ENCODE peak calls at places on chromosomes 3 and 15, in four cellular contexts. One of them, this sample, is unnamed. For H3K27me3, the result is how much of the 10 kb centered on the place peaks cover.

GRCh38 chr3:104323226-104323625 is 1043.5 kb upstream of the ALCAM start:
- DNase-seq in mesenchymal stem cell: no peak
- DNase-seq in IMR-90: no peak
- DNase-seq in H9: no peak
- DNase-seq in this sample: no peak

GRCh38 chr15:33064878-33065277 is 129.6 kb downstream of the FMN1 start:
- DNase-seq in mesenchymal stem cell: no peak
- DNase-seq in IMR-90: peak
- DNase-seq in H9: no peak
- DNase-seq in this sample: no peak

GRCh38 chr3:15804553-15805095 is 6.8 kb upstream of the ANKRD28 start:
- DNase-seq in mesenchymal stem cell: no peak
- DNase-seq in IMR-90: no peak
- DNase-seq in H9: no peak
- DNase-seq in this sample: no peak

GRCh38 chr15:70047386-70048195 is 50.1 kb downstream of the TLE3 start:
- DNase-seq in mesenchymal stem cell: no peak
- DNase-seq in IMR-90: peak
- DNase-seq in H9: no peak
- DNase-seq in this sample: no peak

GRCh38 chr15:99474981-99475753 is 90.6 kb upstream of the MEF2A start:
- DNase-seq in mesenchymal stem cell: peak
- DNase-seq in IMR-90: no peak
- DNase-seq in H9: no peak
- DNase-seq in this sample: no peak

GRCh38 chr3:183192650-183193300 is 30.2 kb upstream of the LAMP3 start:
- DNase-seq in mesenchymal stem cell: no peak
- DNase-seq in IMR-90: peak
- DNase-seq in H9: no peak
- DNase-seq in this sample: no peak

GRCh38 chr3:46861293-46861995 is 1.8 kb downstream of the MYL3 start:
- DNase-seq in mesenchymal stem cell: no peak
- DNase-seq in IMR-90: no peak
- DNase-seq in H9: no peak
- DNase-seq in this sample: no peak

GRCh38 chr3:30314757-30315156 is 291.6 kb upstream of the TGFBR2 start:
- DNase-seq in mesenchymal stem cell: no peak
- DNase-seq in IMR-90: no peak
- DNase-seq in H9: no peak
- DNase-seq in this sample: no peak

GRCh38 chr15:54206586-54207321 is 228.5 kb downstream of the UNC13C start:
- DNase-seq in mesenchymal stem cell: no peak
- DNase-seq in IMR-90: no peak
- DNase-seq in H9: no peak
- DNase-seq in this sample: no peak

GRCh38 chr15:39963806-39964205 is 29.9 kb downstream of the EIF2AK4 start:
- DNase-seq in mesenchymal stem cell: no peak
- DNase-seq in IMR-90: peak
- DNase-seq in H9: no peak
- DNase-seq in this sample: no peak

GRCh38 chr3:42605550-42606173 is 5.2 kb downstream of the NKTR start:
- DNase-seq in mesenchymal stem cell: peak
- DNase-seq in IMR-90: no peak
- DNase-seq in H9: no peak
- DNase-seq in this sample: no peak

GRCh38 chr15:66565731-66566130 is at the start of gene LCTL:
- DNase-seq in mesenchymal stem cell: peak
- DNase-seq in IMR-90: peak
- DNase-seq in H9: peak
- DNase-seq in this sample: peak
- H3K4ac ChIP-seq in mesenchymal stem cell: peak
- H3K4ac ChIP-seq in IMR-90: peak
- H3K4ac ChIP-seq in H9: no peak
- H3K4ac ChIP-seq in this sample: peak

GRCh38 chr15:88803241-88803919 is at the start of gene ACAN:
- DNase-seq in mesenchymal stem cell: no peak
- DNase-seq in IMR-90: no peak
- DNase-seq in H9: peak
- DNase-seq in this sample: peak

GRCh38 chr15:88804257-88804656 is 1.0 kb downstream of the ACAN start:
- DNase-seq in mesenchymal stem cell: no peak
- DNase-seq in IMR-90: no peak
- DNase-seq in H9: no peak
- DNase-seq in this sample: no peak

GRCh38 chr15:88802991-88803240 is 320 bp upstream of the ACAN start:
- DNase-seq in mesenchymal stem cell: no peak
- DNase-seq in IMR-90: no peak
- DNase-seq in H9: no peak
- DNase-seq in this sample: no peak

GRCh38 chr15:88805031-88805780 is 2.0 kb downstream of the ACAN start:
- DNase-seq in mesenchymal stem cell: no peak
- DNase-seq in IMR-90: no peak
- DNase-seq in H9: no peak
- DNase-seq in this sample: no peak

GRCh38 chr15:88803920-88804247 is 648 bp downstream of the ACAN start:
- DNase-seq in mesenchymal stem cell: no peak
- DNase-seq in IMR-90: no peak
- DNase-seq in H9: no peak
- DNase-seq in this sample: no peak
- H2AFZ ChIP-seq in mesenchymal stem cell: no peak
- H2AFZ ChIP-seq in IMR-90: peak
- H2AFZ ChIP-seq in H9: no peak
- H2AFZ ChIP-seq in this sample: peak

GRCh38 chr15:79208179-79208578 is 74.3 kb upstream of the ANKRD34C start:
- DNase-seq in mesenchymal stem cell: no peak
- DNase-seq in IMR-90: no peak
- DNase-seq in H9: no peak
- DNase-seq in this sample: no peak

GRCh38 chr15:79209690-79210089 is 72.8 kb upstream of the ANKRD34C start:
- DNase-seq in mesenchymal stem cell: no peak
- DNase-seq in IMR-90: no peak
- DNase-seq in H9: peak
- DNase-seq in this sample: no peak

GRCh38 chr15:79204886-79205285 is 77.6 kb upstream of the ANKRD34C start:
- DNase-seq in mesenchymal stem cell: no peak
- DNase-seq in IMR-90: no peak
- DNase-seq in H9: no peak
- DNase-seq in this sample: no peak

GRCh38 chr15:79209116-79209515 is 73.4 kb upstream of the ANKRD34C start:
- DNase-seq in mesenchymal stem cell: no peak
- DNase-seq in IMR-90: no peak
- DNase-seq in H9: peak
- DNase-seq in this sample: no peak

GRCh38 chr15:79206940-79207339 is 75.6 kb upstream of the ANKRD34C start:
- DNase-seq in mesenchymal stem cell: no peak
- DNase-seq in IMR-90: no peak
- DNase-seq in H9: no peak
- DNase-seq in this sample: no peak
- H3K27me3 ChIP-seq in mesenchymal stem cell: half or more
- H3K27me3 ChIP-seq in IMR-90: under half
- H3K27me3 ChIP-seq in H9: under half
- H3K27me3 ChIP-seq in this sample: under half

DNA sequence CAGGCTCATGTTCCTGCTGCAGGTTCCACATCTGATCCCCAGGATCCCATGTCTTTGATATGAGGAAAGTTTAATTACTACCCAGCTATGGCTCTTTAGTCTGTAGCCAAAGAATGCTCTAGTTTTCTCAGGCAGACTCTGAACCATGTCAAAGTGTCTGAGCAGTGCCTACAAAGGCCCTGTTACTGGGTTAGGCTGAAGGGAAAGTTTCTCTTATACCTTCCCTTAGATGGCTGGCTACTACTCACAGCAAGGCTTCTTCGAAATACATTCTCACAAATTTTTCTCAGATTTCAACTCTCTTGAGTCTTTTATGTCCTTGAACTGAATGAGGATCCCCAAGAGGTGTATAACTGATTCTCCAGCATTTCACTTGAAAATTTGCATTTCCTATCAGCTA is 102.4 kb downstream of the NR1D2 start:
- DNase-seq in mesenchymal stem cell: no peak
- DNase-seq in IMR-90: no peak
- DNase-seq in H9: no peak
- DNase-seq in this sample: no peak
- H3K4ac ChIP-seq in mesenchymal stem cell: no peak
- H3K4ac ChIP-seq in IMR-90: peak
- H3K4ac ChIP-seq in H9: no peak
- H3K4ac ChIP-seq in this sample: no peak

GRCh38 chr3:142931222-142931621 is 32.3 kb downstream of the PAQR9 start:
- DNase-seq in mesenchymal stem cell: no peak
- DNase-seq in IMR-90: no peak
- DNase-seq in H9: peak
- DNase-seq in this sample: no peak
- H2AFZ ChIP-seq in mesenchymal stem cell: peak
- H2AFZ ChIP-seq in IMR-90: no peak
- H2AFZ ChIP-seq in H9: no peak
- H2AFZ ChIP-seq in this sample: no peak

GRCh38 chr15:36271048-36271447 is 308.4 kb upstream of the CDIN1 start:
- DNase-seq in mesenchymal stem cell: no peak
- DNase-seq in IMR-90: no peak
- DNase-seq in H9: no peak
- DNase-seq in this sample: peak
- H3K27me3 ChIP-seq in mesenchymal stem cell: under half
- H3K27me3 ChIP-seq in IMR-90: under half
- H3K27me3 ChIP-seq in H9: under half
- H3K27me3 ChIP-seq in this sample: under half